ENCODE peak calls at places on chromosomes 11 and 22, in six cellular contexts. One of them, this sample, is unnamed.
A peak's percentile ranks its signal among the peaks of the same experiment; 100 is the strongest.

GRCh38 chr22:38417252-38418060 is 37.5 kb downstream of the KCNJ4 start:
- DNase-seq in NB4: no peak
- DNase-seq in psoas muscle: peak; percentile 29
- DNase-seq in fibroblast of mammary gland: no peak
- DNase-seq in astrocyte of the cerebellum: no peak
- DNase-seq in heart right ventricle: no peak
- DNase-seq in this sample: peak; percentile 8

GRCh38 chr11:61718613-61719302 is 33.7 kb upstream of the MYRF start:
- DNase-seq in NB4: peak; percentile 36
- DNase-seq in psoas muscle: no peak
- DNase-seq in fibroblast of mammary gland: peak; percentile 51
- DNase-seq in astrocyte of the cerebellum: no peak
- DNase-seq in heart right ventricle: peak; percentile 70
- DNase-seq in this sample: peak; percentile 80

GRCh38 chr22:24319451-24319850 is 48.8 kb downstream of the SPECC1L start:
- DNase-seq in NB4: no peak
- DNase-seq in psoas muscle: no peak
- DNase-seq in fibroblast of mammary gland: peak; percentile 33
- DNase-seq in astrocyte of the cerebellum: no peak
- DNase-seq in heart right ventricle: no peak
- DNase-seq in this sample: no peak

GRCh38 chr11:102994101-102994500 is 38.6 kb upstream of the MMP13 start:
- DNase-seq in NB4: no peak
- DNase-seq in psoas muscle: no peak
- DNase-seq in fibroblast of mammary gland: peak; percentile 65
- DNase-seq in astrocyte of the cerebellum: no peak
- DNase-seq in heart right ventricle: no peak
- DNase-seq in this sample: no peak

GRCh38 chr11:10067629-10068300 is 226.3 kb downstream of the SBF2 start:
- DNase-seq in NB4: no peak
- DNase-seq in psoas muscle: no peak
- DNase-seq in fibroblast of mammary gland: no peak
- DNase-seq in astrocyte of the cerebellum: no peak
- DNase-seq in heart right ventricle: no peak
- DNase-seq in this sample: no peak

GRCh38 chr11:93525601-93526000 is 17.6 kb downstream of the SMCO4 start:
- DNase-seq in NB4: peak; percentile 49
- DNase-seq in psoas muscle: peak; percentile 70
- DNase-seq in fibroblast of mammary gland: peak; percentile 61
- DNase-seq in astrocyte of the cerebellum: no peak
- DNase-seq in heart right ventricle: no peak
- DNase-seq in this sample: no peak

GRCh38 chr11:1369371-1370005 is 20.2 kb upstream of the BRSK2 start:
- DNase-seq in NB4: no peak
- DNase-seq in psoas muscle: no peak
- DNase-seq in fibroblast of mammary gland: no peak
- DNase-seq in astrocyte of the cerebellum: no peak
- DNase-seq in heart right ventricle: no peak
- DNase-seq in this sample: no peak

GRCh38 chr11:91163619-91164451 is 941.0 kb upstream of the CHORDC1 start:
- DNase-seq in NB4: no peak
- DNase-seq in psoas muscle: no peak
- DNase-seq in fibroblast of mammary gland: peak; percentile 17
- DNase-seq in astrocyte of the cerebellum: peak; percentile 37
- DNase-seq in heart right ventricle: no peak
- DNase-seq in this sample: no peak

GRCh38 chr11:121451982-121452608 is at the start of gene SORL1:
- DNase-seq in NB4: peak; percentile 85
- DNase-seq in psoas muscle: peak; percentile 78
- DNase-seq in fibroblast of mammary gland: peak; percentile 23
- DNase-seq in astrocyte of the cerebellum: no peak
- DNase-seq in heart right ventricle: peak; percentile 66
- DNase-seq in this sample: peak; percentile 86

GRCh38 chr11:70423523-70424505 is 25.5 kb downstream of the CTTN start:
- DNase-seq in NB4: peak; percentile 100
- DNase-seq in psoas muscle: no peak
- DNase-seq in fibroblast of mammary gland: peak; percentile 95
- DNase-seq in astrocyte of the cerebellum: peak; percentile 74
- DNase-seq in heart right ventricle: no peak
- DNase-seq in this sample: no peak

GRCh38 chr11:119786431-119787073 is 57.6 kb upstream of the NECTIN1 start:
- DNase-seq in NB4: no peak
- DNase-seq in psoas muscle: no peak
- DNase-seq in fibroblast of mammary gland: no peak
- DNase-seq in astrocyte of the cerebellum: no peak
- DNase-seq in heart right ventricle: no peak
- DNase-seq in this sample: peak; percentile 10

GRCh38 chr22:27174970-27175369 is 517.6 kb downstream of the MIAT start:
- DNase-seq in NB4: no peak
- DNase-seq in psoas muscle: no peak
- DNase-seq in fibroblast of mammary gland: no peak
- DNase-seq in astrocyte of the cerebellum: no peak
- DNase-seq in heart right ventricle: no peak
- DNase-seq in this sample: no peak

GRCh38 chr22:49754674-49755590 is 72.7 kb downstream of the BRD1 start:
- DNase-seq in NB4: no peak
- DNase-seq in psoas muscle: peak; percentile 46
- DNase-seq in fibroblast of mammary gland: no peak
- DNase-seq in astrocyte of the cerebellum: no peak
- DNase-seq in heart right ventricle: no peak
- DNase-seq in this sample: no peak

GRCh38 chr11:32983506-32983905 is 32.2 kb upstream of the DEPDC7 start:
- DNase-seq in NB4: no peak
- DNase-seq in psoas muscle: no peak
- DNase-seq in fibroblast of mammary gland: no peak
- DNase-seq in astrocyte of the cerebellum: no peak
- DNase-seq in heart right ventricle: no peak
- DNase-seq in this sample: no peak

GRCh38 chr11:11491014-11491413 is 130.8 kb downstream of the GALNT18 start:
- DNase-seq in NB4: no peak
- DNase-seq in psoas muscle: no peak
- DNase-seq in fibroblast of mammary gland: no peak
- DNase-seq in astrocyte of the cerebellum: no peak
- DNase-seq in heart right ventricle: no peak
- DNase-seq in this sample: no peak

GRCh38 chr11:32870676-32871075 is 21.9 kb upstream of the QSER1 start:
- DNase-seq in NB4: peak; percentile 47
- DNase-seq in psoas muscle: no peak
- DNase-seq in fibroblast of mammary gland: no peak
- DNase-seq in astrocyte of the cerebellum: no peak
- DNase-seq in heart right ventricle: no peak
- DNase-seq in this sample: peak; percentile 27

GRCh38 chr11:9739108-9739507 is 75.2 kb downstream of the SWAP70 start:
- DNase-seq in NB4: no peak
- DNase-seq in psoas muscle: no peak
- DNase-seq in fibroblast of mammary gland: no peak
- DNase-seq in astrocyte of the cerebellum: no peak
- DNase-seq in heart right ventricle: no peak
- DNase-seq in this sample: no peak

GRCh38 chr11:86931965-86932332 is 23.2 kb downstream of the FZD4 start:
- DNase-seq in NB4: peak; percentile 43
- DNase-seq in psoas muscle: no peak
- DNase-seq in fibroblast of mammary gland: peak; percentile 79
- DNase-seq in astrocyte of the cerebellum: no peak
- DNase-seq in heart right ventricle: peak; percentile 47
- DNase-seq in this sample: no peak

GRCh38 chr11:19789245-19789644 is 76.6 kb downstream of the NAV2 start:
- DNase-seq in NB4: no peak
- DNase-seq in psoas muscle: no peak
- DNase-seq in fibroblast of mammary gland: no peak
- DNase-seq in astrocyte of the cerebellum: no peak
- DNase-seq in heart right ventricle: no peak
- DNase-seq in this sample: no peak

GRCh38 chr11:132187814-132188213 is 817.4 kb downstream of the NTM start:
- DNase-seq in NB4: no peak
- DNase-seq in psoas muscle: no peak
- DNase-seq in fibroblast of mammary gland: no peak
- DNase-seq in astrocyte of the cerebellum: no peak
- DNase-seq in heart right ventricle: no peak
- DNase-seq in this sample: no peak

GRCh38 chr11:78575478-78575877 is 814 bp upstream of the NARS2 start:
- DNase-seq in NB4: no peak
- DNase-seq in psoas muscle: no peak
- DNase-seq in fibroblast of mammary gland: no peak
- DNase-seq in astrocyte of the cerebellum: no peak
- DNase-seq in heart right ventricle: no peak
- DNase-seq in this sample: no peak

GRCh38 chr11:8810331-8811301 is 100.4 kb upstream of the AKIP1 start:
- DNase-seq in NB4: no peak
- DNase-seq in psoas muscle: peak; percentile 91
- DNase-seq in fibroblast of mammary gland: peak; percentile 79
- DNase-seq in astrocyte of the cerebellum: no peak
- DNase-seq in heart right ventricle: peak; percentile 81
- DNase-seq in this sample: peak; percentile 64

GRCh38 chr11:62593434-62594044 is 2.2 kb upstream of the TUT1 start:
- DNase-seq in NB4: peak; percentile 94
- DNase-seq in psoas muscle: peak; percentile 88
- DNase-seq in fibroblast of mammary gland: peak; percentile 83
- DNase-seq in astrocyte of the cerebellum: no peak
- DNase-seq in heart right ventricle: peak; percentile 73
- DNase-seq in this sample: peak; percentile 79

GRCh38 chr11:124748481-124749338 is 3.3 kb downstream of the VSIG2 start:
- DNase-seq in NB4: no peak
- DNase-seq in psoas muscle: no peak
- DNase-seq in fibroblast of mammary gland: peak; percentile 38
- DNase-seq in astrocyte of the cerebellum: no peak
- DNase-seq in heart right ventricle: no peak
- DNase-seq in this sample: no peak

DNA sequence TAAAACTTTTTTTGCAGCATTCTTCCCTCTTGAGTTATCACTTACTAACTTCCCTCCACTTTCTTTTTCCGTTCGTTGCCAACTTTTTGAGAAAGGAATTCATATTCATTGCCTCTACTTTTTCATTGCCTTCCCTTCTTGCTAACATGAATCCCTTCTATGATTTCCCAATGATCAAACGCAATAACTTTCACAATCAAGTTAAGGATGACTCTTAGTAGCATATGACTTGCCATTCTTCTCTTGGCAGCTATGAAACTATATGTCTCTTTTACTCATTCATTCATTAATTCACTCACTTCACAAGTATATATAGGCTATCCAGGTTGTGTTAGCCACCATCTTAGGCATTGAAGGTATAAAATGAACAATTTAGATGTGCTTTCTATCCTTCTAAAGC is 16.6 kb upstream of the ARHGAP20 start:
- DNase-seq in NB4: no peak
- DNase-seq in psoas muscle: no peak
- DNase-seq in fibroblast of mammary gland: peak; percentile 84
- DNase-seq in astrocyte of the cerebellum: no peak
- DNase-seq in heart right ventricle: no peak
- DNase-seq in this sample: no peak
- TF ChIP-seq CTCF in NB4: no peak
- TF ChIP-seq CTCF in psoas muscle: no peak
- TF ChIP-seq CTCF in fibroblast of mammary gland: no peak
- TF ChIP-seq CTCF in astrocyte of the cerebellum: no peak
- TF ChIP-seq CTCF in heart right ventricle: no peak
- TF ChIP-seq CTCF in this sample: no peak

GRCh38 chr11:14041040-14041439 is 78.5 kb downstream of the SPON1 start:
- DNase-seq in NB4: no peak
- DNase-seq in psoas muscle: no peak
- DNase-seq in fibroblast of mammary gland: peak; percentile 20
- DNase-seq in astrocyte of the cerebellum: no peak
- DNase-seq in heart right ventricle: no peak
- DNase-seq in this sample: no peak

GRCh38 chr11:14045417-14045816 is 82.9 kb downstream of the SPON1 start:
- DNase-seq in NB4: no peak
- DNase-seq in psoas muscle: no peak
- DNase-seq in fibroblast of mammary gland: no peak
- DNase-seq in astrocyte of the cerebellum: no peak
- DNase-seq in heart right ventricle: no peak
- DNase-seq in this sample: no peak

GRCh38 chr11:14041565-14041964 is 79.0 kb downstream of the SPON1 start:
- DNase-seq in NB4: no peak
- DNase-seq in psoas muscle: no peak
- DNase-seq in fibroblast of mammary gland: no peak
- DNase-seq in astrocyte of the cerebellum: no peak
- DNase-seq in heart right ventricle: no peak
- DNase-seq in this sample: no peak

DNA sequence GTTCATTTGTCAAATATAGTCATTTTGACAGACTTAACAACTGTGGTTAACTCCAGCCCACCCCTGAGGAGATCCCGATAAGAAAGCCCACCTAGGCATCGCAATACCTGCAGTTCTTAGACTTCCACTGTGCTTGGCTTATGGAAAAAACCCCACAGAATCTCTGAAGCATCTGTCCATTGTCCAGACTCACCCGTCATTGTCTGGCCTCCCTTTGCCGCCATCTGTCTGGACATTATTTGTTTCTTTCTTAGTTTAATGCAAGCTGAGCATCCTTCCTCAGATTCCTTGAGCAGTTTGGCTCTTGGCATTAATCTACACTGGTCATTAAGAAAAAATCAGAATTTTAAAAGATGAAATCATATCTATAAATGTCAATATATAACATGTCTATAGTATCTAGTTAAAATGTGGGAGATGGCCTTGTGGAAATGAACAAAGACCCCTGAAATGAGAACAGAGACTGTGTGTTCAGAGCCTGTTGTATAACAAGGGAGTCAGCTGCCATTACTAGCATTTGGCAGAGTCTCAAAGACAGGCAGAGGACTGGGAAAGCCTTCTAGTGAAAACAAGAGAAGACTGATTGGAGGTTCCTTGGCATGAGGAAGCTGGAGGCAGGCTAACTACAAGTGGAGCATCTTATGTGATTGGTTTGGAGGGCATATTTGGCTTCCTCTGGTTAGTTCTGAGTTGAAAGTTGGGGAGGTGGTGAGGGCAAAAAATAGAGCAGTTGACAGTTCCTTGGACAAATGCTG is 80.3 kb downstream of the SPON1 start:
- DNase-seq in NB4: no peak
- DNase-seq in psoas muscle: no peak
- DNase-seq in fibroblast of mammary gland: no peak
- DNase-seq in astrocyte of the cerebellum: no peak
- DNase-seq in heart right ventricle: no peak
- DNase-seq in this sample: no peak
- TF ChIP-seq CTCF in NB4: no peak
- TF ChIP-seq CTCF in psoas muscle: no peak
- TF ChIP-seq CTCF in fibroblast of mammary gland: no peak
- TF ChIP-seq CTCF in astrocyte of the cerebellum: no peak
- TF ChIP-seq CTCF in heart right ventricle: no peak
- TF ChIP-seq CTCF in this sample: no peak

DNA sequence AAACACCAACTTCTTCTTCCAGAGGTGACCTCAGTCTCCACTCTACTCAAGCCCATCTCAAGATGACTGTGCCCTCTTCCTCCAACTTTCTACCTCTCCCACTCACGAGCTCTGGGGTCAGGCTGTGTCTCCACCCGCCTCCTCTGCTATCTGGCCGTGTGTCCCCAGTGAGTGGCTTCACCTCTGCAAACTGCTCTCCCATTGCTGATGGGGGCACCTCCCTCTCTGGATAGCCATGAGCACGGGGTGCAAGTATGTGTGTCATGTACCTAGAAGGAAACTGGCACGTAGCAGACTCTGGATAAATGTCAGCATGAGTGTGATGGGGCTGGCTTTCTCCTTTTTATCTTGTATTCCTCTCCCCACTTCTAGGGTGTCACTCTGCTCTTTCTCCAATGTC is 18.3 kb upstream of the RAC2 start:
- DNase-seq in NB4: no peak
- DNase-seq in psoas muscle: no peak
- DNase-seq in fibroblast of mammary gland: no peak
- DNase-seq in astrocyte of the cerebellum: no peak
- DNase-seq in heart right ventricle: no peak
- DNase-seq in this sample: no peak
- TF ChIP-seq CTCF in NB4: no peak
- TF ChIP-seq CTCF in psoas muscle: no peak
- TF ChIP-seq CTCF in fibroblast of mammary gland: no peak
- TF ChIP-seq CTCF in astrocyte of the cerebellum: no peak
- TF ChIP-seq CTCF in heart right ventricle: no peak
- TF ChIP-seq CTCF in this sample: no peak

GRCh38 chr11:134691474-134691873 is 279.4 kb upstream of the B3GAT1 start:
- DNase-seq in NB4: no peak
- DNase-seq in psoas muscle: no peak
- DNase-seq in fibroblast of mammary gland: no peak
- DNase-seq in astrocyte of the cerebellum: no peak
- DNase-seq in heart right ventricle: no peak
- DNase-seq in this sample: no peak
- TF ChIP-seq CTCF in NB4: no peak
- TF ChIP-seq CTCF in psoas muscle: no peak
- TF ChIP-seq CTCF in fibroblast of mammary gland: no peak
- TF ChIP-seq CTCF in astrocyte of the cerebellum: no peak
- TF ChIP-seq CTCF in heart right ventricle: no peak
- TF ChIP-seq CTCF in this sample: no peak

This sample was measured in glutamatergic neuron.